ENCODE peak calls at places on chromosomes 11 and 22, in five cellular contexts. S is A549, D is OCI-LY7, G is aorta, C is right atrium auricular region. M is an unnamed sample. For H3K9me3 and H3K4me1, the result is how much of the 10 kb centered on the place peaks cover.

GRCh38 chr11:69430566-69430965 is 50.9 kb upstream of the LINC01488 start:
- DNase-seq in G (peak), S (no peak), D (no peak), C (no peak), M (no peak)

GRCh38 chr11:2681408-2682145 is 18.2 kb downstream of the KCNQ1OT1 start:
- DNase-seq in S (no peak), G (no peak), C (no peak), D (no peak), M (no peak)

GRCh38 chr22:38088723-38089473 is 4.9 kb upstream of the SLC16A8 start:
- DNase-seq in S (no peak), G (no peak), D (no peak), C (no peak), M (no peak)

GRCh38 chr11:85918910-85919794 is 64.0 kb downstream of the CCDC83 start:
- DNase-seq in G (no peak), C (no peak), D (no peak), S (no peak), M (no peak)

GRCh38 chr11:83523676-83524075 is 237.5 kb upstream of the CCDC90B start:
- DNase-seq in S (no peak), C (no peak), D (no peak), G (no peak), M (no peak)

GRCh38 chr11:19241260-19242183 is 777 bp upstream of the E2F8 start:
- DNase-seq in C (no peak), G (peak), S (peak), D (peak), M (no peak)

GRCh38 chr11:46427364-46427763 is 35.8 kb upstream of the CHRM4 start:
- DNase-seq in G (no peak), C (no peak), D (no peak), S (no peak), M (peak)

GRCh38 chr11:110463153-110463552 is 33.4 kb downstream of the FDX1 start:
- DNase-seq in G (peak), S (no peak), C (no peak), D (peak), M (peak)

GRCh38 chr11:123300874-123301695 is 106.0 kb upstream of the CLMP start:
- DNase-seq in S (no peak), G (no peak), D (peak), C (no peak), M (no peak)

GRCh38 chr11:127620660-127621059 is 620.1 kb upstream of the KIRREL3 start:
- DNase-seq in C (no peak), D (no peak), G (no peak), S (no peak), M (no peak)

GRCh38 chr11:31120428-31120827 is 249.1 kb downstream of the DCDC1 start:
- DNase-seq in C (no peak), D (no peak), S (no peak), G (no peak), M (no peak)

GRCh38 chr11:73143126-73143838 is 1.2 kb upstream of the FCHSD2 start:
- DNase-seq in S (no peak), C (no peak), G (no peak), D (peak), M (no peak)

GRCh38 chr11:2271327-2272240 is 1.2 kb upstream of the ASCL2 start:
- DNase-seq in D (no peak), C (no peak), S (no peak), G (peak), M (no peak)

GRCh38 chr11:133968300-133968699 is 11.5 kb upstream of the IGSF9B start:
- DNase-seq in S (no peak), C (no peak), G (no peak), D (no peak), M (no peak)

GRCh38 chr22:50014053-50014501 is 1.5 kb upstream of the IL17REL start:
- DNase-seq in G (no peak), D (no peak), C (no peak), S (no peak), M (no peak)

GRCh38 chr11:121029813-121030445 is 6.0 kb downstream of the TBCEL start:
- DNase-seq in S (no peak), D (no peak), G (no peak), C (no peak), M (no peak)

GRCh38 chr11:121029153-121029552 is 5.3 kb downstream of the TBCEL start:
- DNase-seq in S (no peak), G (no peak), D (no peak), C (no peak), M (no peak)

GRCh38 chr11:121023848-121024751 is at the start of gene TBCEL:
- DNase-seq in S (peak), C (peak), D (peak), G (peak), M (peak)

GRCh38 chr11:121024989-121025388 is 1.1 kb downstream of the TBCEL start:
- DNase-seq in G (no peak), D (no peak), S (peak), C (no peak), M (no peak)
- H3K4me3 ChIP-seq in G (peak), D (peak), S (peak), C (peak), M (peak)

GRCh38 chr22:48088926-48089536 is 1326.6 kb downstream of the TBC1D22A start:
- DNase-seq in D (no peak), S (no peak), C (no peak), G (no peak), M (no peak)
- H3K9me3 ChIP-seq in D (under half), S (under half), C (under half), G (under half), M (under half)

GRCh38 chr11:130636672-130637463 is 188.4 kb downstream of the ADAMTS15 start:
- DNase-seq in C (no peak), G (no peak), S (peak), D (no peak), M (no peak)

GRCh38 chr11:130634186-130634585 is 185.7 kb downstream of the ADAMTS15 start:
- DNase-seq in D (no peak), C (no peak), G (no peak), S (no peak), M (no peak)

GRCh38 chr11:130637566-130637965 is 189.1 kb downstream of the ADAMTS15 start:
- DNase-seq in C (no peak), G (no peak), S (no peak), D (no peak), M (no peak)

GRCh38 chr11:130634981-130635473 is 186.6 kb downstream of the ADAMTS15 start:
- DNase-seq in D (no peak), S (no peak), C (no peak), G (peak), M (no peak)

DNA sequence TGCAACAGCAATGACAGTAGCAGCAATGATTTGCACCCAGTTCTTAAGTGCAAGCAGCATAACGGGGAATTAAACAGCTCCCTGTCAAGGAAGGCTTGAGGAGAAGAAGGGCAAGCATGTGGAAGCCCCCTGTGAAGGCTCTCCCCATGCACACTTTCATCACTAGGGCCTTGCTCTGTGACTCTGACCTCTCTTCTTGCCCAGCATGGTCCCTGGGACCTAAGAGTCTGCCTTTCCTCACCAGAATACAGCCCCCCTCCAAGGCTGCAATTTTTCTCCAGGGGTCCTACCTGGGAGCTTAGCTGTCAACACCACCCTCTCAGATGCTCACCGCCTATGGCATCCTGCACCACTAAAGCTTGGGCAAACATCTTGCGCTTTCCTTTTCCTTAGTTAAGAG is 187.5 kb downstream of the ADAMTS15 start:
- DNase-seq in C (no peak), G (no peak), S (no peak), D (no peak), M (no peak)
- H3K4me1 ChIP-seq in C (under half), G (under half), S (half or more), D (under half), M (under half)

DNA sequence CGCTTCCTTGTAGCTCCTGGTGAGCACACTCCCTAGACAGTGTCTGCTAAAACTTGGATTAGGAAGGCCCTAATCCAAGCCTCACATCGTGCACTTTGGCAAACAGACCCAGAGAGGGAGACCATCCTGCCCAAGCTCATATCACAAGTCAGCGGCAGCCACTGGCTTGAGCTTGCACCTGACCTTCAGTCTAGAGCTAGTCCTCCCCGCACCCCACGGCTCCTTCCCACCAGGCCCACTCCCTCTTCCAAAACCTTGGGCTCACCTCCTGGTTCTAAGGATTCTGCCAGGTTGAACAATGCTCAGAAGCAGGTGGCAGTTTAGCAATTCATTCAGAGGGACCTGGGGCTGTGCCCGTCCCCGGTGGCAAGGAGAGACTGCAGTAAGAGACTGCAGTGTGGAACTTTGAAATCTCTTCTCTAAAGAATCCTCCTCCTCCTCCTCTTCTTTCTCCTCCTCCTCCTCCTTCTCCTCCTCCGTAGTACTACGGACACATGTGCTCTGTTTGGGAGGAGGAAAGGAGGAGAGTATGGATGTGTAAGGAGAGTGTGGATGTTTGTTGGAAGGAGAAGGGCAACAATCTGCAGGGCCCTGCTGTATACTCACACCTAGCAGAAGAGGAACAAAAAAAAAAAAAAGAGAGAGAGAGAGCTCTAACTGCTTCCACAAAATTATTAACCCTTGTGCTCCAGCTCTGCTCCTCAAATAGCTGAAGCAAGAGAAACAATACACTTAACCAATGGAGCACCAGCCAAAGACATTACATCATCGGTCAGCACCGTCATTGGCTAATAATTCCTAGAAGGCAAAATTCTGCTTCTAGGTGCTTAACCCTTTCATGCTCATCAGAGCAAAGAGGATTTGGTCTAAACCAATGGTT is 6.0 kb downstream of the SYN3 start:
- DNase-seq in S (no peak), C (peak), G (no peak), D (peak), M (no peak)
- H3K4me3 ChIP-seq in S (no peak), C (no peak), G (no peak), D (no peak), M (peak)

DNA sequence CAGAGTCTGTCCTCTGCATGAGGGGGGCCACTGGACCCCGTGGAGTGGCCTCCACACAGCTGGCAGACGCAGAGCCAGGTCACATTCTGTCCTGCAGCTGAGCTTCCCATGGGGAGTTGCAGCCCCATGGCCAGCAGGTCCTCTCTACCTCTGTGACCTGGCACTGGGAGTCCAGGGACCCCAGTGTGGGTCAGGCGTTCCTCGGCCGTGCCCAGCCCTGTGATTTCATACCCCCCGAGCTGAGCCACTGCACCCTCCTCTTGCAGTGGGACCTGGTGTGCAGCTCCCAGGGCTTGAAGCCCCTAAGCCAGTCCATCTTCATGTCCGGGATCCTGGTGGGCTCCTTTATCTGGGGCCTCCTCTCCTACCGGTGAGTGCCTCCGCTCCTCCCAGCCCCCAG is 32.2 kb upstream of the SLC22A12 start:
- DNase-seq in D (no peak), S (no peak), G (no peak), C (no peak), M (no peak)
- H3K9me3 ChIP-seq in D (under half), S (under half), G (under half), C (under half), M (under half)

GRCh38 chr11:120031612-120032600 is 106.0 kb downstream of the TRIM29 start:
- DNase-seq in C (peak), G (no peak), D (no peak), S (no peak), M (no peak)

GRCh38 chr11:120032766-120033390 is 105.0 kb downstream of the TRIM29 start:
- DNase-seq in G (no peak), D (no peak), S (no peak), C (no peak), M (no peak)

GRCh38 chr11:120034881-120035620 is 102.9 kb downstream of the TRIM29 start:
- DNase-seq in G (no peak), C (no peak), D (no peak), S (no peak), M (no peak)

GRCh38 chr11:120035756-120036155 is 102.2 kb downstream of the TRIM29 start:
- DNase-seq in G (no peak), C (no peak), S (no peak), D (no peak), M (no peak)

GRCh38 chr11:120034176-120034575 is 103.7 kb downstream of the TRIM29 start:
- DNase-seq in S (no peak), G (no peak), C (no peak), D (no peak), M (no peak)
- H3K4me1 ChIP-seq in S (under half), G (under half), C (under half), D (under half), M (under half)

DNA sequence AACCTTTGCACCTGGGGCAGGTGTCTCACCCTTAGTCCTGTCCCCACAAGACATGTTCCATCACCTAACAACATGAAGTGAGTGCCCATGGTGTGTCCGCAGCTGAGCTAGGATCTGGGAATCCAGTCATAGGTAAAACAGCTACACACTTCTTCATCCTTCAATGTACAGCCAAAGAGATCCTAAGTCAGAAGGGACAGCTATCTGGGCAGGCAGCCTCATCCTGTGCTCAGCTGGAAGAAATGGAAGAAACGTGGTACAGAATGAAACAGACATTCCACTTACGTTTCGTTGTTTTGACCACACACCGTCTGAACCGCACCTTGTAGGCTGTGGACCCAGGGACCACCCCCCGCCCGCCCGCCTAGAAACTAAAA is 30.8 kb downstream of the PDGFB start:
- DNase-seq in S (no peak), D (no peak), C (no peak), G (no peak), M (no peak)
- H3K4me3 ChIP-seq in S (no peak), D (no peak), C (no peak), G (no peak), M (peak)

GRCh38 chr22:47310601-47311000 is 548.2 kb downstream of the TBC1D22A start:
- DNase-seq in C (no peak), G (no peak), D (no peak), S (no peak), M (no peak)
- H3K9me3 ChIP-seq in C (under half), G (under half), D (under half), S (under half), M (under half)

GRCh38 chr22:28247114-28247513 is 328.1 kb upstream of the PITPNB start:
- DNase-seq in D (no peak), C (no peak), S (no peak), G (no peak), M (no peak)
- H3K4me1 ChIP-seq in D (under half), C (under half), S (under half), G (under half), M (under half)